ENCODE peak calls at places on chromosomes 5 and 9, in five cellular contexts. L is trophoblast cell, K is bronchial epithelial cell, B is cardiac fibroblast, R is HuH-7. C is an unnamed sample.

GRCh38 chr9:134388289-134388808 is 62.1 kb downstream of the RXRA start:
- DNase-seq in L (peak), K (no peak), B (no peak), R (no peak), C (no peak)

GRCh38 chr9:38110476-38110875 is 41.4 kb upstream of the SHB start:
- DNase-seq in L (no peak), K (no peak), B (no peak), R (no peak), C (no peak)

GRCh38 chr5:3218096-3218495 is 377.5 kb upstream of the IRX1 start:
- DNase-seq in L (no peak), K (no peak), B (no peak), R (no peak), C (no peak)

GRCh38 chr5:1666812-1667588 is 132.6 kb downstream of the MRPL36 start:
- DNase-seq in L (no peak), K (no peak), B (peak), R (peak), C (no peak)

GRCh38 chr9:105243015-105243686 is 1.3 kb upstream of the SLC44A1 start:
- DNase-seq in L (peak), K (no peak), B (peak), R (no peak), C (peak)

GRCh38 chr9:112012026-112012902 is 115.7 kb downstream of the UGCG start:
- DNase-seq in L (peak), K (peak), B (peak), R (no peak), C (peak)

GRCh38 chr5:87361031-87361443 is 51.7 kb downstream of the CCNH start:
- DNase-seq in L (no peak), K (no peak), B (peak), R (no peak), C (peak)

GRCh38 chr5:110321117-110321516 is 405.4 kb downstream of the TMEM232 start:
- DNase-seq in L (peak), K (no peak), B (no peak), R (no peak), C (peak)

GRCh38 chr5:155735388-155735787 is 591.6 kb upstream of the SGCD start:
- DNase-seq in L (no peak), K (peak), B (no peak), R (no peak), C (peak)

GRCh38 chr9:106755727-106756126 is 107.2 kb upstream of the ZNF462 start:
- DNase-seq in L (no peak), K (no peak), B (no peak), R (no peak), C (no peak)

C was measured in AG08395.